ENCODE peak calls at places on chromosomes 16 and 17, in eight cellular contexts. P is heart left ventricle, R is neural progenitor cell, L is AG09309, Z is A549, W is fibroblast of lung, H is heart right ventricle, E is fibroblast of the aortic adventitia. K is an unnamed sample.

GRCh38 chr17:82603981-82604448 is 44.2 kb downstream of the WDR45B start:
- DNase-seq in P (peak), R (no peak), L (no peak), Z (no peak), W (peak), H (peak), E (no peak), K (peak)

GRCh38 chr17:57875109-57876022 is 25.5 kb upstream of the MRPS23 start:
- DNase-seq in P (peak), R (peak), L (peak), Z (peak), W (peak), H (peak), E (peak), K (peak)

GRCh38 chr17:14432058-14432457 is 131.2 kb downstream of the HS3ST3B1 start:
- DNase-seq in P (no peak), R (no peak), L (no peak), Z (no peak), W (no peak), H (no peak), E (no peak), K (no peak)

GRCh38 chr17:67469208-67469980 is 92.3 kb downstream of the PITPNC1 start:
- DNase-seq in P (no peak), R (no peak), L (no peak), Z (no peak), W (peak), H (no peak), E (peak), K (peak)

GRCh38 chr17:33369876-33370275 is 76.8 kb upstream of the ASIC2 start:
- DNase-seq in P (no peak), R (no peak), L (no peak), Z (no peak), W (no peak), H (no peak), E (no peak), K (no peak)

GRCh38 chr16:69330286-69331109 is at the start of gene PDF:
- DNase-seq in P (peak), R (peak), L (peak), Z (peak), W (peak), H (peak), E (peak), K (peak)

GRCh38 chr17:76444518-76445311 is 8.2 kb downstream of the UBE2O start:
- DNase-seq in P (no peak), R (no peak), L (no peak), Z (no peak), W (peak), H (no peak), E (peak), K (no peak)

GRCh38 chr17:63443053-63443452 is 3.1 kb downstream of the CYB561 start:
- DNase-seq in P (no peak), R (no peak), L (no peak), Z (no peak), W (no peak), H (no peak), E (no peak), K (no peak)

GRCh38 chr17:50396261-50397110 is 837 bp downstream of the LRRC59 start:
- DNase-seq in P (no peak), R (no peak), L (peak), Z (peak), W (peak), H (peak), E (peak), K (peak)

GRCh38 chr16:72455743-72456659 is 284.0 kb upstream of the PMFBP1 start:
- DNase-seq in P (no peak), R (no peak), L (no peak), Z (no peak), W (no peak), H (no peak), E (no peak), K (no peak)

GRCh38 chr17:82817947-82818346 is 21.9 kb downstream of the ZNF750 start:
- DNase-seq in P (no peak), R (no peak), L (no peak), Z (no peak), W (peak), H (no peak), E (no peak), K (no peak)

GRCh38 chr17:82216301-82217119 is 3.9 kb upstream of the CCDC57 start:
- DNase-seq in P (peak), R (no peak), L (peak), Z (peak), W (peak), H (peak), E (peak), K (peak)

GRCh38 chr17:81285179-81285878 is 9.8 kb downstream of the SLC38A10 start:
- DNase-seq in P (peak), R (peak), L (no peak), Z (no peak), W (peak), H (peak), E (peak), K (peak)

GRCh38 chr16:890716-891352 is 80.0 kb downstream of the LMF1 start:
- DNase-seq in P (no peak), R (no peak), L (no peak), Z (no peak), W (no peak), H (no peak), E (no peak), K (no peak)

GRCh38 chr17:41801374-41802062 is 10.2 kb downstream of the P3H4 start:
- DNase-seq in P (peak), R (peak), L (no peak), Z (peak), W (peak), H (peak), E (peak), K (peak)

GRCh38 chr16:53056528-53056881 is 1.7 kb downstream of the CHD9 start:
- DNase-seq in P (no peak), R (no peak), L (no peak), Z (no peak), W (peak), H (no peak), E (peak), K (peak)

GRCh38 chr17:61007980-61008379 is 330.3 kb downstream of the BCAS3 start:
- DNase-seq in P (no peak), R (peak), L (no peak), Z (no peak), W (no peak), H (peak), E (no peak), K (peak)

GRCh38 chr17:61005358-61005757 is 327.7 kb downstream of the BCAS3 start:
- DNase-seq in P (peak), R (no peak), L (no peak), Z (no peak), W (no peak), H (peak), E (no peak), K (peak)

GRCh38 chr17:61000911-61001310 is 323.3 kb downstream of the BCAS3 start:
- DNase-seq in P (no peak), R (peak), L (peak), Z (peak), W (peak), H (no peak), E (peak), K (peak)

DNA sequence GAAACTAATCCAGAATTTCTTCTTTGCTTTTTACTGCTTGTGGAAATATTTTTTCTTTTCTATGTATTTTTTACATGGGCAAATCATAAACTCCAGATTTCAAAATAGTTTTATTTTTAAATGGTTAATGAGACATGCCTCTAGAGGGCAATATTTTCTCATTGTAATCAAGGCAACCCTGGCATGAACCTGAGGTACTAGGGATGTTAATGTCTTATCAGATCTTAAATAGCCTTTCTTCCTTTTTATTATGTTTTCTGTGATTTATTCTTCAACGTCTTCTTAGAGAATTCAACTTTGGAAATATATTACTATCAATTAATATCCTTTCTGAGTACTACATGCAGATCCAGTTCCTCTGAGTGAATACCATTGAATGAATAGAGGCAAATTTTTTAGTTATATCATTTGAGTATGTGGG is 324.7 kb downstream of the BCAS3 start:
- DNase-seq in P (no peak), R (peak), L (peak), Z (peak), W (peak), H (no peak), E (peak), K (peak)
- TF ChIP-seq CTCF in P (peak), R (peak), L (peak), Z (peak), W (peak), H (peak), E (peak), K (peak)

GRCh38 chr16:11957591-11958395 is 7.2 kb upstream of the TNFRSF17 start:
- DNase-seq in P (no peak), R (no peak), L (no peak), Z (no peak), W (no peak), H (no peak), E (peak), K (no peak)

GRCh38 chr16:11956558-11956957 is 8.5 kb upstream of the TNFRSF17 start:
- DNase-seq in P (no peak), R (no peak), L (no peak), Z (no peak), W (no peak), H (no peak), E (no peak), K (no peak)

GRCh38 chr16:11955713-11956123 is 9.3 kb upstream of the TNFRSF17 start:
- DNase-seq in P (no peak), R (no peak), L (peak), Z (peak), W (peak), H (no peak), E (peak), K (peak)
- H3K4me3 ChIP-seq in P (no peak), R (no peak), L (no peak), Z (no peak), W (no peak), H (no peak), E (no peak), K (peak)

GRCh38 chr17:18119166-18119745 is 10.7 kb downstream of the MYO15A start:
- DNase-seq in P (no peak), R (no peak), L (no peak), Z (no peak), W (no peak), H (no peak), E (no peak), K (no peak)

GRCh38 chr17:18121201-18121600 is 12.6 kb downstream of the MYO15A start:
- DNase-seq in P (no peak), R (no peak), L (no peak), Z (no peak), W (no peak), H (no peak), E (no peak), K (no peak)

GRCh38 chr17:18120461-18121053 is 12.0 kb downstream of the MYO15A start:
- DNase-seq in P (no peak), R (no peak), L (no peak), Z (no peak), W (no peak), H (no peak), E (no peak), K (no peak)

GRCh38 chr17:18118633-18118975 is 10.0 kb downstream of the MYO15A start:
- DNase-seq in P (no peak), R (no peak), L (no peak), Z (no peak), W (no peak), H (no peak), E (no peak), K (no peak)

GRCh38 chr17:18119938-18120337 is 11.4 kb downstream of the MYO15A start:
- DNase-seq in P (no peak), R (no peak), L (no peak), Z (no peak), W (no peak), H (no peak), E (no peak), K (no peak)
- TF ChIP-seq CTCF in P (no peak), R (no peak), L (no peak), Z (no peak), W (no peak), H (no peak), E (no peak), K (no peak)

GRCh38 chr17:1203111-1203966 is 23.6 kb upstream of the ABR start:
- DNase-seq in P (peak), R (peak), L (no peak), Z (peak), W (peak), H (peak), E (peak), K (peak)
- H3K4me3 ChIP-seq in P (peak), R (peak), L (peak), Z (peak), W (peak), H (peak), E (peak), K (peak)